ENCODE peak calls at places on chromosomes 5 and 9, in five cellular contexts. One of them, this sample, is unnamed.

GRCh38 chr5:40988761-40989510 is 79.6 kb downstream of the C7 start:
- DNase-seq in coronary artery: no peak
- DNase-seq in HCT116: no peak
- DNase-seq in kidney epithelial cell: no peak
- DNase-seq in HL-60: no peak
- DNase-seq in this sample: no peak

GRCh38 chr5:175892401-175892800 is 21.0 kb downstream of the CPLX2 start:
- DNase-seq in HL-60: no peak
- DNase-seq in kidney epithelial cell: no peak
- DNase-seq in HCT116: no peak
- DNase-seq in coronary artery: no peak
- DNase-seq in this sample: no peak

GRCh38 chr9:7246181-7246580 is 488.4 kb downstream of the KDM4C start:
- DNase-seq in HCT116: no peak
- DNase-seq in coronary artery: no peak
- DNase-seq in kidney epithelial cell: no peak
- DNase-seq in HL-60: no peak
- DNase-seq in this sample: no peak

GRCh38 chr5:124478139-124478737 is 268.2 kb downstream of the ZNF608 start:
- DNase-seq in HCT116: no peak
- DNase-seq in kidney epithelial cell: no peak
- DNase-seq in HL-60: no peak
- DNase-seq in coronary artery: no peak
- DNase-seq in this sample: no peak

GRCh38 chr5:10849278-10849677 is 88.2 kb upstream of the DAP start:
- DNase-seq in HL-60: no peak
- DNase-seq in coronary artery: no peak
- DNase-seq in kidney epithelial cell: no peak
- DNase-seq in HCT116: no peak
- DNase-seq in this sample: no peak

GRCh38 chr9:116162241-116162781 is 8.7 kb downstream of the PAPPA start:
- DNase-seq in kidney epithelial cell: no peak
- DNase-seq in coronary artery: no peak
- DNase-seq in HCT116: no peak
- DNase-seq in HL-60: no peak
- DNase-seq in this sample: no peak

GRCh38 chr9:82606761-82607382 is 456.1 kb downstream of the RASEF start:
- DNase-seq in HCT116: peak
- DNase-seq in HL-60: peak
- DNase-seq in kidney epithelial cell: peak
- DNase-seq in coronary artery: no peak
- DNase-seq in this sample: peak

GRCh38 chr5:59317023-59317771 is 576.3 kb downstream of the PDE4D start:
- DNase-seq in HL-60: no peak
- DNase-seq in kidney epithelial cell: no peak
- DNase-seq in HCT116: no peak
- DNase-seq in coronary artery: no peak
- DNase-seq in this sample: no peak

GRCh38 chr5:138569759-138570158 is 5.4 kb downstream of the HSPA9 start:
- DNase-seq in HL-60: no peak
- DNase-seq in kidney epithelial cell: no peak
- DNase-seq in HCT116: no peak
- DNase-seq in coronary artery: no peak
- DNase-seq in this sample: no peak

GRCh38 chr5:8831854-8832253 is 714.0 kb downstream of the SEMA5A start:
- DNase-seq in kidney epithelial cell: no peak
- DNase-seq in coronary artery: no peak
- DNase-seq in HCT116: no peak
- DNase-seq in HL-60: no peak
- DNase-seq in this sample: no peak
- H3K4me3 ChIP-seq in kidney epithelial cell: no peak
- H3K4me3 ChIP-seq in coronary artery: no peak
- H3K4me3 ChIP-seq in HCT116: no peak
- H3K4me3 ChIP-seq in HL-60: no peak
- H3K4me3 ChIP-seq in this sample: no peak

DNA sequence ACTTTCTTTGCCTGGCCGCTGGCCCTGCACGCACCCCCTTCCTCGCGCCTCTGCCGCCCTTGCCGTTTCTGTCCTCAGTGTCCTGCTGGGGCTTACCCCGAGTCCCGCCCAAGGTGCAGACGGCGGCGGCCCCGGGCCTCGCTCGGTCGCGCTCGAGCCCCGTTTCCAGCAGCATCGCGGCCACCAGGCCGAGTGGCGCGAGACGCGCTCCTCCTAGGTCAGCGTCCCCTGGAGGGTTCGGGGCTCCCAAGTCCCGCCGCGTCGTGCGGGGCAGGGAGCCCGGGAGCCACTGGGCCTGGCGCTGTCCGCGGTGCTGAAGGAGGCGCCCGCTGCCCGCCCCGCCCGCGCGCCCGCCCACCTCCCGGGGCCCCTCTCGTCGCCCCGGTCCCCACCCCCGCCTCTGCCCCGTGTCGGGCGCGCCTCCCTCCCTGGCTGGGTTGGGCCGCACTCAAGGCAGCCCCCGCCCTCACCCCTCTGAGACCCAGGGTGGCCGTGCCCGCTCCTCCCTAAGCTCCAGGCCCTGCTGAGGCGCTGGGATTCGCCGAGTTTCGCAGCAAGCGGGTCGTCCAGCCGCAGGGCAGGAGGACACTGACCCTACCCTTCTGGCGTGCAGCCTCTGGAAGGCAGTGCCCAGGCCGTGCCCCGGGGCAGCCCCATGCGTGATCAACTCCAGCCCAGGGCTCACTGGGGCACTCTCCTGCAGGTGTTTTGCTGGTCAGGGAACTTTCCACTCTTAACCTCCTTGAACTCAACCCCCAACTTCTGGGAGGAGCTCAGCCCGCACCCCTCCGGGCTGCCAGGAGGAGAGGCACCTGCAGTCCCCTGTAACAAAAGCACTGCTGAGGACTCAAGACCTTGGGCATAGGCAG is at the start of gene LHX3:
- DNase-seq in HL-60: no peak
- DNase-seq in kidney epithelial cell: no peak
- DNase-seq in coronary artery: no peak
- DNase-seq in HCT116: no peak
- DNase-seq in this sample: no peak
- TF ChIP-seq CTCF in HL-60: no peak
- TF ChIP-seq CTCF in kidney epithelial cell: no peak
- TF ChIP-seq CTCF in coronary artery: no peak
- TF ChIP-seq CTCF in HCT116: no peak
- TF ChIP-seq CTCF in this sample: no peak

DNA sequence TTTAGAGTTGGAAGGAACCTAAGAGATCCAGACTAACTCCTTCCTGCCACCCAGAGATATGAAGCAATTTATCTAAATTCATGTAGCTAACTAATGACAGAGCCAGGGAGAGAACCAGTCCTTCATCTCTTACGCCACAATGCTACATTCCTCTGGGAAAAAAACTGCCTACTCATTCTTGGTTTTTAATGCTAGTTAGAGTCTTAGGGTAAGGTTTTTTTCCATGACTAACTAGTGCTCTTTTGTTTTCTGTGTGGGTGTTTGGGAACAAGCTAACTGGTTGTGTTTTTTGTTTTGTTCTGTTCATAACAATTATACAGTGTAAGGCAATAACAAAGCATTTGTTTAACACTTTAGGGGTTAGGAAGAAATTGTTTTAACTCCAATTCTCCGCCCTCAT is 52.4 kb downstream of the SLC44A1 start:
- DNase-seq in HCT116: peak
- DNase-seq in kidney epithelial cell: peak
- DNase-seq in HL-60: peak
- DNase-seq in coronary artery: no peak
- DNase-seq in this sample: peak
- H3K4me3 ChIP-seq in HCT116: no peak
- H3K4me3 ChIP-seq in kidney epithelial cell: no peak
- H3K4me3 ChIP-seq in HL-60: no peak
- H3K4me3 ChIP-seq in coronary artery: no peak
- H3K4me3 ChIP-seq in this sample: no peak

GRCh38 chr9:127231666-127232065 is 32.9 kb upstream of the GARNL3 start:
- DNase-seq in coronary artery: no peak
- DNase-seq in HL-60: no peak
- DNase-seq in HCT116: no peak
- DNase-seq in kidney epithelial cell: no peak
- DNase-seq in this sample: no peak
- TF ChIP-seq CTCF in coronary artery: no peak
- TF ChIP-seq CTCF in HL-60: no peak
- TF ChIP-seq CTCF in HCT116: no peak
- TF ChIP-seq CTCF in kidney epithelial cell: no peak
- TF ChIP-seq CTCF in this sample: no peak

GRCh38 chr5:17314907-17315471 is 97.6 kb downstream of the BASP1 start:
- DNase-seq in HL-60: no peak
- DNase-seq in coronary artery: no peak
- DNase-seq in HCT116: no peak
- DNase-seq in kidney epithelial cell: no peak
- DNase-seq in this sample: no peak
- H3K4me3 ChIP-seq in HL-60: no peak
- H3K4me3 ChIP-seq in coronary artery: no peak
- H3K4me3 ChIP-seq in HCT116: no peak
- H3K4me3 ChIP-seq in kidney epithelial cell: no peak
- H3K4me3 ChIP-seq in this sample: no peak

This sample was measured in retinal pigment epithelial cell.